ENCODE peak calls at places on chromosomes 6 and 20, in nine cellular contexts. X is B cell, P is heart right ventricle, I is fibroblast of the aortic adventitia, H is GM13977, Z is PC-3, Y is bronchial epithelial cell, D is cardiac fibroblast, G is heart left ventricle. R is an unnamed sample.

GRCh38 chr20:18001131-18001921 is 32.5 kb downstream of the MGME1 start:
- DNase-seq in P (peak; percentile 24), X (no peak), H (no peak), G (peak; percentile 21), D (peak; percentile 93), Y (peak; percentile 97), Z (peak; percentile 69), I (peak; percentile 93), R (peak; percentile 90)

GRCh38 chr6:109595998-109596397 is 95.0 kb downstream of the AK9 start:
- DNase-seq in Z (peak; percentile 52), H (peak; percentile 43), P (no peak), X (no peak), I (peak; percentile 53), G (no peak), D (peak; percentile 37), Y (peak; percentile 33), R (peak; percentile 8)

GRCh38 chr20:64069614-64070243 is 6.7 kb downstream of the TCEA2 start:
- DNase-seq in X (no peak), G (no peak), Y (no peak), D (no peak), H (peak; percentile 77), I (no peak), P (no peak), Z (peak; percentile 48), R (peak; percentile 72)

GRCh38 chr6:144586986-144587385 is 301.9 kb downstream of the UTRN start:
- DNase-seq in P (no peak), I (no peak), Z (no peak), H (no peak), D (no peak), G (no peak), X (no peak), Y (no peak), R (no peak)

GRCh38 chr6:144335914-144336313 is 50.8 kb downstream of the UTRN start:
- DNase-seq in X (peak; percentile 84), H (no peak), Z (peak; percentile 22), G (no peak), I (no peak), D (no peak), P (no peak), Y (peak; percentile 66), R (no peak)

GRCh38 chr6:88535296-88535695 is 369.1 kb upstream of the CNR1 start:
- DNase-seq in X (no peak), Y (no peak), H (no peak), G (no peak), P (peak; percentile 7), Z (no peak), I (no peak), D (no peak), R (peak; percentile 3)

GRCh38 chr6:167996424-167997199 is 859 bp upstream of the KIF25 start:
- DNase-seq in P (no peak), Y (no peak), I (no peak), X (no peak), H (no peak), D (no peak), Z (no peak), G (no peak), R (no peak)

GRCh38 chr6:36858407-36858981 is 16.1 kb downstream of the PPIL1 start:
- DNase-seq in G (no peak), I (peak; percentile 93), H (no peak), X (no peak), Y (no peak), P (no peak), D (peak; percentile 85), Z (no peak), R (no peak)

GRCh38 chr20:22862645-22863230 is 172.4 kb upstream of the SSTR4 start:
- DNase-seq in P (peak; percentile 64), H (no peak), D (no peak), G (peak; percentile 62), Z (peak; percentile 23), X (no peak), Y (no peak), I (no peak), R (peak; percentile 27)

GRCh38 chr20:41135187-41135887 is 2.0 kb upstream of the PLCG1 start:
- DNase-seq in X (peak; percentile 62), Y (peak; percentile 47), H (peak; percentile 71), I (no peak), D (peak; percentile 38), G (no peak), Z (peak; percentile 70), P (no peak), R (peak; percentile 67)

GRCh38 chr6:71537717-71538116 is 249.1 kb downstream of the OGFRL1 start:
- DNase-seq in G (no peak), X (no peak), Z (peak; percentile 51), H (no peak), P (no peak), I (peak; percentile 71), D (peak; percentile 28), Y (peak; percentile 20), R (peak; percentile 8)

GRCh38 chr6:77231438-77232305 is 231.6 kb downstream of the HTR1B start:
- DNase-seq in G (no peak), P (no peak), I (peak; percentile 31), X (no peak), D (no peak), Y (no peak), H (no peak), Z (no peak), R (no peak)

GRCh38 chr6:82410151-82410621 is 46.6 kb downstream of the TPBG start:
- DNase-seq in X (no peak), P (no peak), H (no peak), I (peak; percentile 59), Y (peak; percentile 54), G (no peak), Z (peak; percentile 38), D (peak; percentile 59), R (no peak)

GRCh38 chr6:45031601-45032000 is 296.5 kb upstream of the RUNX2 start:
- DNase-seq in X (no peak), I (no peak), Z (no peak), Y (peak; percentile 60), D (no peak), H (no peak), G (no peak), P (no peak), R (no peak)

DNA sequence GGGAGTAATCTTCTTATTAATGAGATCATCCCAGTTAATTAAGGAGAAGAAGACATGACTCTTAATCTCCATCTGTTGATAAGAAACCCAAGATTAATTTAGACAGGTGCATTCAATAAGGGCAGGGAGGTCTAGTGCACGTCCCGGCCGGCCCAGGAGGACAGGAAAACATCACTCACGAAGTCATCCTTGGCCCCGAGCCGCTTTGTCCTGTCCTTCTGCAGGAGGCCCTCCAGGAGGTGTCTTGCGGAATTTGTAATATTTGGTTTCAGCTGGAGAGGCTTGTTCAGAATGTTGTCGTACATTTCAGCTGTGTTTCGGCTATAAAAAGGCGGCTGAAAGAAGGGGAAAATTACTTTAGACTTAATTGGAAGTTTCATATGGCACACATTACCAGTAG is 118.4 kb upstream of the SLC2A12 start:
- DNase-seq in D (peak; percentile 68), G (no peak), X (no peak), Y (no peak), Z (no peak), I (peak; percentile 60), P (no peak), H (no peak), R (no peak)
- TF ChIP-seq CTCF in D (peak; percentile 10), G (no peak), X (no peak), Y (no peak), Z (no peak), I (no peak), P (no peak), H (no peak), R (no peak)

GRCh38 chr6:34272022-34272926 is 23.5 kb upstream of the SMIM29 start:
- DNase-seq in H (no peak), I (no peak), Z (no peak), D (no peak), Y (no peak), P (no peak), G (no peak), X (no peak), R (no peak)
- TF ChIP-seq CTCF in H (no peak), I (peak; percentile 13), Z (peak; percentile 24), D (no peak), Y (no peak), P (no peak), G (no peak), X (no peak), R (no peak)

GRCh38 chr6:103672169-103672568 is 1187.5 kb downstream of the HACE1 start:
- DNase-seq in Z (peak; percentile 49), I (no peak), D (no peak), Y (peak; percentile 8), P (no peak), G (no peak), H (no peak), X (no peak), R (no peak)
- TF ChIP-seq CTCF in Z (peak; percentile 37), I (no peak), D (peak; percentile 9), Y (no peak), P (no peak), G (no peak), H (peak; percentile 22), X (no peak), R (no peak)

GRCh38 chr6:64230530-64230929 is 594.9 kb downstream of the PHF3 start:
- DNase-seq in D (no peak), H (no peak), G (no peak), I (no peak), X (no peak), Z (no peak), Y (no peak), P (no peak), R (no peak)
- TF ChIP-seq CTCF in D (no peak), H (no peak), G (no peak), I (no peak), X (no peak), Z (no peak), Y (no peak), P (no peak), R (no peak)

GRCh38 chr20:1209447-1210387 is 6.5 kb downstream of the C20orf202 start:
- DNase-seq in P (no peak), D (no peak), G (no peak), H (no peak), Z (peak; percentile 43), Y (peak; percentile 31), X (no peak), I (peak; percentile 16), R (no peak)
- TF ChIP-seq CTCF in P (no peak), D (peak; percentile 39), G (peak; percentile 5), H (peak; percentile 19), Z (peak; percentile 61), Y (no peak), X (no peak), I (peak; percentile 33), R (no peak)

GRCh38 chr6:142014515-142014914 is 118.2 kb upstream of the GJE1 start:
- DNase-seq in G (no peak), D (peak; percentile 69), P (no peak), H (no peak), Y (peak; percentile 91), Z (peak; percentile 93), X (no peak), I (peak; percentile 75), R (peak; percentile 66)
- TF ChIP-seq CTCF in G (no peak), D (no peak), P (no peak), H (no peak), Y (no peak), Z (no peak), X (no peak), I (no peak), R (no peak)

GRCh38 chr20:59110607-59111006 is 53.0 kb upstream of the ZNF831 start:
- DNase-seq in H (no peak), I (no peak), G (no peak), P (no peak), Z (no peak), Y (no peak), D (no peak), X (no peak), R (no peak)
- TF ChIP-seq CTCF in H (no peak), I (no peak), G (no peak), P (no peak), Z (no peak), Y (no peak), D (no peak), X (no peak), R (no peak)

R was measured in RWPE1.